ENCODE peak calls at places on chromosomes 12 and 14, in five cellular contexts. A is Panc1, C is adipocyte, L is thoracic aorta, K is GM19239. U is an unnamed sample.

GRCh38 chr12:71183018-71183417 is 25.2 kb upstream of the TSPAN8 start:
- DNase-seq in K (no peak), L (no peak), A (no peak), C (peak), U (no peak)

GRCh38 chr14:63387691-63388090 is 69.0 kb upstream of the GPHB5 start:
- DNase-seq in A (no peak), C (no peak), K (no peak), L (no peak), U (no peak)

GRCh38 chr12:95717336-95717928 is 73.1 kb downstream of the NTN4 start:
- DNase-seq in K (no peak), A (no peak), C (no peak), L (no peak), U (no peak)

GRCh38 chr12:31736472-31736871 is 7.7 kb upstream of the AMN1 start:
- DNase-seq in K (no peak), A (no peak), C (peak), L (no peak), U (no peak)

GRCh38 chr14:103094406-103095209 is at the start of gene EXOC3L4:
- DNase-seq in L (no peak), A (no peak), K (no peak), C (no peak), U (no peak)

GRCh38 chr14:66662374-66662773 is 154.4 kb downstream of the GPHN start:
- DNase-seq in L (no peak), C (peak), K (no peak), A (no peak), U (no peak)

GRCh38 chr12:59459966-59460365 is 135.9 kb upstream of the SLC16A7 start:
- DNase-seq in K (no peak), L (no peak), A (no peak), C (peak), U (no peak)

GRCh38 chr12:49219417-49220026 is 30.6 kb upstream of the TUBA1A start:
- DNase-seq in C (no peak), K (no peak), A (no peak), L (no peak), U (no peak)

GRCh38 chr12:110917467-110917866 is 2.9 kb downstream of the MYL2 start:
- DNase-seq in K (no peak), L (no peak), C (no peak), A (no peak), U (no peak)

GRCh38 chr12:124390442-124391116 is 95.7 kb downstream of the RFLNA start:
- DNase-seq in L (no peak), A (no peak), K (peak), C (peak), U (peak)

GRCh38 chr14:24392327-24393098 is 6.3 kb upstream of the NYNRIN start:
- DNase-seq in K (no peak), L (no peak), A (no peak), C (peak), U (no peak)

GRCh38 chr14:80110721-80111120 is 100.6 kb downstream of the DIO2 start:
- DNase-seq in A (no peak), K (no peak), L (no peak), C (no peak), U (no peak)

GRCh38 chr14:89826581-89826980 is 127.9 kb downstream of the EFCAB11 start:
- DNase-seq in L (no peak), A (no peak), C (no peak), K (no peak), U (no peak)

U was measured in GM12891.